ENCODE peak calls at places on chromosomes 4 and X, in seven cellular contexts. D is endothelial cell of umbilical vein, Z is AG09319, S is RCC 7860, J is germinal center, H is GM10248, W is foreskin fibroblast. X is an unnamed sample.

GRCh38 chr4:114180481-114180880 is 201.0 kb upstream of the ARSJ start:
- DNase-seq in H (no peak), Z (peak; percentile 38), D (peak; percentile 87), W (peak; percentile 79), J (no peak), S (no peak), X (peak; percentile 83)

GRCh38 chr4:98514930-98515809 is 143.2 kb downstream of the TSPAN5 start:
- DNase-seq in J (no peak), Z (no peak), H (no peak), S (no peak), D (no peak), W (no peak), X (peak; percentile 37)

GRCh38 chr4:41611881-41612871 is 74.2 kb downstream of the LIMCH1 start:
- DNase-seq in Z (no peak), D (peak; percentile 70), W (peak; percentile 63), S (peak; percentile 16), J (no peak), H (no peak), X (peak; percentile 60)

GRCh38 chrX:2751291-2751690 is 549 bp upstream of the XG start:
- DNase-seq in W (peak; percentile 64), D (no peak), Z (no peak), S (no peak), J (no peak), H (no peak), X (peak; percentile 76)

GRCh38 chr4:73919691-73920090 is 50.5 kb downstream of the CXCL1 start:
- DNase-seq in S (no peak), W (peak; percentile 24), J (no peak), D (no peak), H (no peak), Z (no peak), X (no peak)

GRCh38 chrX:35244796-35245508 is 302.4 kb downstream of the FAM47B start:
- DNase-seq in Z (no peak), W (no peak), D (no peak), S (no peak), J (no peak), H (no peak), X (no peak)

GRCh38 chr4:1683903-1684755 is at the start of gene FAM53A:
- DNase-seq in S (no peak), W (peak; percentile 94), D (peak; percentile 84), J (peak; percentile 94), Z (peak; percentile 60), H (peak; percentile 97), X (peak; percentile 93)

GRCh38 chr4:90943311-90943710 is 816.1 kb downstream of the CCSER1 start:
- DNase-seq in Z (no peak), H (no peak), W (no peak), J (no peak), S (no peak), D (no peak), X (no peak)

GRCh38 chr4:38069271-38069760 is 109.1 kb downstream of the PTTG2 start:
- DNase-seq in Z (no peak), H (peak; percentile 44), W (peak; percentile 39), J (peak; percentile 8), D (peak; percentile 38), S (no peak), X (peak; percentile 86)